ENCODE peak calls at places on chromosomes 5 and 9, in five cellular contexts. One of them, this sample, is unnamed.

GRCh38 chr9:127122176-127123151 is at the start of gene ANGPTL2:
- DNase-seq in transverse colon: peak; percentile 78
- DNase-seq in fibroblast of lung: peak; percentile 94
- DNase-seq in heart right ventricle: peak; percentile 93
- DNase-seq in hepatocyte: peak; percentile 93
- DNase-seq in this sample: peak; percentile 97

GRCh38 chr5:118888556-118888955 is 99.8 kb downstream of the DTWD2 start:
- DNase-seq in heart right ventricle: no peak
- DNase-seq in transverse colon: no peak
- DNase-seq in hepatocyte: no peak
- DNase-seq in fibroblast of lung: no peak
- DNase-seq in this sample: no peak

GRCh38 chr5:111083323-111083722 is 8.8 kb upstream of the WDR36 start:
- DNase-seq in hepatocyte: no peak
- DNase-seq in heart right ventricle: no peak
- DNase-seq in transverse colon: no peak
- DNase-seq in fibroblast of lung: no peak
- DNase-seq in this sample: no peak

GRCh38 chr5:140324041-140324833 is 21.3 kb upstream of the PFDN1 start:
- DNase-seq in hepatocyte: no peak
- DNase-seq in heart right ventricle: no peak
- DNase-seq in transverse colon: no peak
- DNase-seq in fibroblast of lung: peak; percentile 50
- DNase-seq in this sample: peak; percentile 47

GRCh38 chr9:114606597-114607207 is 4.4 kb upstream of the TMEM268 start:
- DNase-seq in fibroblast of lung: peak; percentile 85
- DNase-seq in heart right ventricle: peak; percentile 51
- DNase-seq in transverse colon: no peak
- DNase-seq in hepatocyte: peak; percentile 48
- DNase-seq in this sample: peak; percentile 90

GRCh38 chr5:91269198-91269597 is 113.9 kb downstream of the ARRDC3 start:
- DNase-seq in hepatocyte: no peak
- DNase-seq in fibroblast of lung: no peak
- DNase-seq in heart right ventricle: no peak
- DNase-seq in transverse colon: no peak
- DNase-seq in this sample: no peak

GRCh38 chr9:134731497-134732391 is 90.1 kb downstream of the COL5A1 start:
- DNase-seq in heart right ventricle: no peak
- DNase-seq in transverse colon: no peak
- DNase-seq in hepatocyte: no peak
- DNase-seq in fibroblast of lung: no peak
- DNase-seq in this sample: no peak

GRCh38 chr5:95591490-95591901 is 28.4 kb upstream of the GPR150 start:
- DNase-seq in transverse colon: no peak
- DNase-seq in fibroblast of lung: peak; percentile 82
- DNase-seq in heart right ventricle: no peak
- DNase-seq in hepatocyte: no peak
- DNase-seq in this sample: peak; percentile 79

GRCh38 chr5:172798422-172799215 is 27.6 kb upstream of the DUSP1 start:
- DNase-seq in hepatocyte: no peak
- DNase-seq in fibroblast of lung: peak; percentile 95
- DNase-seq in transverse colon: peak; percentile 45
- DNase-seq in heart right ventricle: no peak
- DNase-seq in this sample: peak; percentile 91

GRCh38 chr9:112846528-112847488 is 43.9 kb downstream of the SLC46A2 start:
- DNase-seq in heart right ventricle: no peak
- DNase-seq in transverse colon: no peak
- DNase-seq in hepatocyte: no peak
- DNase-seq in fibroblast of lung: peak; percentile 79
- DNase-seq in this sample: peak; percentile 47

GRCh38 chr5:123549256-123549904 is 37.4 kb downstream of the CSNK1G3 start:
- DNase-seq in transverse colon: peak; percentile 34
- DNase-seq in hepatocyte: no peak
- DNase-seq in heart right ventricle: no peak
- DNase-seq in fibroblast of lung: no peak
- DNase-seq in this sample: no peak

GRCh38 chr5:151023047-151023615 is 2.7 kb downstream of the GPX3 start:
- DNase-seq in hepatocyte: no peak
- DNase-seq in heart right ventricle: peak; percentile 85
- DNase-seq in transverse colon: no peak
- DNase-seq in fibroblast of lung: peak; percentile 74
- DNase-seq in this sample: peak; percentile 39

DNA sequence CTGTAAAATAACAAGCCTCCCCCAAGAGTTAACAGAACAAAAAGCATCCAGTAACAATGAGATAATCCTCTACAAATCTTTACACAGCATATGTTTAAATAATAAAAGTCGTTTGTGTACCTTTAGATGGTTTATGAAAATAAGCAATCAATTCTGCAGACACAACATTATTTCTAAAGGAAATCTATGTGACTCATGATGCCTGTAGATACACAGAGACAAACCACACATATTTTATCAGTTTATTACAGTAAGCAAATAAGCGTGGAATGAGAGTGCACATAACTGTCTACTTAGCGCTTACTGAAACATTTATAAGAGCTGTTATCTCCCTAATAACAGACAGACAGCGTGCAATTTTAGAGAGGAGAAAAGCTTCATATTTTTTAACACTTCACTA is 243.6 kb downstream of the AP3B1 start:
- DNase-seq in transverse colon: no peak
- DNase-seq in heart right ventricle: no peak
- DNase-seq in fibroblast of lung: peak; percentile 72
- DNase-seq in hepatocyte: no peak
- DNase-seq in this sample: peak; percentile 26
- H3K4me3 ChIP-seq in transverse colon: no peak overlapping the region
- H3K4me3 ChIP-seq in heart right ventricle: no peak overlapping the region
- H3K4me3 ChIP-seq in fibroblast of lung: no peak overlapping the region
- H3K4me3 ChIP-seq in hepatocyte: no peak overlapping the region
- H3K4me3 ChIP-seq in this sample: no peak overlapping the region

GRCh38 chr9:68533678-68534077 is 7.0 kb downstream of the TMEM252 start:
- DNase-seq in fibroblast of lung: no peak
- DNase-seq in transverse colon: no peak
- DNase-seq in hepatocyte: peak; percentile 22
- DNase-seq in heart right ventricle: no peak
- DNase-seq in this sample: no peak

DNA sequence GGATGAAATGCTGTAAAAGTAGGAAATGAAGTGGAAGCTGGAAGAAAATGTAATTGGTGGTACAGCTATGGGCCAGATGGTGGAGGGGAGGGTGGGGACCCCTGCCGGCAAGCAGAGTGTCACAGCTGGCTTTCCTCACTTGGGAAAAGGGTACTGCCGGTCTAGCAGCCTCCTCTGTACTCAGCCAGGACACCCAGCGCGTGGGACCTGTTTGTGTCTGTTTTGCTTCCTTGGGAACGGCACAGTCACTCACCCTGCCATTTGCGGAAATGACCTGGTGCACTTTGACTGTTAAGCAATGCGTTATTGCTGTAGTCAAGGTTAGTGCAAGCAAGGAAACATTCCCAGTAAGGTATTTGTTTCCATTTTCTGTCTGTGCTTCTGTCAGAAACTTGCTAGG is 10.1 kb downstream of the TMEM252 start:
- DNase-seq in transverse colon: peak; percentile 85
- DNase-seq in heart right ventricle: peak; percentile 89
- DNase-seq in fibroblast of lung: no peak
- DNase-seq in hepatocyte: peak; percentile 77
- DNase-seq in this sample: no peak
- TF ChIP-seq CTCF in transverse colon: no peak
- TF ChIP-seq CTCF in heart right ventricle: no peak
- TF ChIP-seq CTCF in fibroblast of lung: peak; percentile 7
- TF ChIP-seq CTCF in hepatocyte: peak; percentile 9
- TF ChIP-seq CTCF in this sample: no peak

GRCh38 chr9:125889122-125889523 is 141.9 kb downstream of the PBX3 start:
- DNase-seq in transverse colon: no peak
- DNase-seq in hepatocyte: peak; percentile 18
- DNase-seq in heart right ventricle: peak; percentile 22
- DNase-seq in fibroblast of lung: peak; percentile 56
- DNase-seq in this sample: no peak

GRCh38 chr9:125883548-125883947 is 136.4 kb downstream of the PBX3 start:
- DNase-seq in hepatocyte: no peak
- DNase-seq in transverse colon: no peak
- DNase-seq in fibroblast of lung: peak; percentile 35
- DNase-seq in heart right ventricle: no peak
- DNase-seq in this sample: no peak

GRCh38 chr9:125886365-125886764 is 139.2 kb downstream of the PBX3 start:
- DNase-seq in transverse colon: no peak
- DNase-seq in fibroblast of lung: peak; percentile 30
- DNase-seq in hepatocyte: no peak
- DNase-seq in heart right ventricle: no peak
- DNase-seq in this sample: no peak

GRCh38 chr9:125888220-125888619 is 141.0 kb downstream of the PBX3 start:
- DNase-seq in hepatocyte: no peak
- DNase-seq in fibroblast of lung: peak; percentile 76
- DNase-seq in heart right ventricle: no peak
- DNase-seq in transverse colon: no peak
- DNase-seq in this sample: peak; percentile 72

DNA sequence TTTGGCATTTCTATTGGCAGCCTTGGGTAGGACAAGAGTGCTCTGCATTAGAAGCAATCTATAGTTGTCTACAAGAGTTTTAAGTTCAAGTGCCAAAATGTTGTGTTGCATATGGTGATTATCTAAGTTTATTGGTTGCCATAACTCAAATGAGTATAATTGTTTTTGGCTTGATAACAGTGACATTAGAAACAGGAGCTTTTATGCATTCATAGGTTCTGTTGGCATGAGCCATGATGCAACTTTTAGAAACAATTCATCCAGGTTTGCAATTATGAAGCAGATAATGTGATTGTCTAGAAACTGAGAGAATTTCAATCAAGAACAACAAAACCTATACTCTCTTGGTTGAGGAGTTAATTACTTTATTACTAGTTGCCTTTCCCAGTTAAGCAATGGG is 137.0 kb downstream of the PBX3 start:
- DNase-seq in heart right ventricle: no peak
- DNase-seq in transverse colon: no peak
- DNase-seq in fibroblast of lung: no peak
- DNase-seq in hepatocyte: no peak
- DNase-seq in this sample: no peak
- H3K4me3 ChIP-seq in heart right ventricle: no peak overlapping the region
- H3K4me3 ChIP-seq in transverse colon: no peak overlapping the region
- H3K4me3 ChIP-seq in fibroblast of lung: no peak overlapping the region
- H3K4me3 ChIP-seq in hepatocyte: no peak overlapping the region
- H3K4me3 ChIP-seq in this sample: no peak overlapping the region

DNA sequence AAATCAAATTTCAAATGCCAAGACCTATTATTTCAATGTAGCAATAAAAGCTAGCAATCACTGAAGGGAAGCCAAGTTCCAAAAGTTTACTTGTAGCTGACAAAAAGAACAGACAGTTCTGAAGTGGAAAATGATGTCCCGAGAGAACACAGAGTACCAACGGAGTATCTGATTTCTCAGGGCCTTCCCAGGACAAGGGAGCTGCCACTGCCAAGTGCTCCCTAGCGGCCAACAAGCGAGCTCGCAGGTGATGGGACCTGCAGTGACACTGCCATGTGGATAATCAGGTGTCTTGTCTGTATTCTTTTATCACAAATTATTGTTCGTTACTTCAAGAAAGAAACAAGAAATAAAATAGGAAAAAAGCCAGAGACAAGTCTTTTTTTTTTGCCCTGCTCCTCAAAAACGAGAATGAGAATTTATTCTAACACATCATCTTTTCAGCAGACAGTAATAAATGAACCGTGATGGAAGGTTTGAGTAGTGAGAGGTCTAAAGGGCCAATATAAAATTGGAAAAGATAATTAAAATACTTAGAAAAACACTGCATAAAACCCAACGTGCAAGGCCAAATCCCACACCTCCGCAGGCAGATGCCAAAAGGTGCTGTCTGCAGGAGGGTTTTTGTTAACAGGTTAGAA is 159.4 kb downstream of the MYO10 start:
- DNase-seq in transverse colon: no peak
- DNase-seq in heart right ventricle: peak; percentile 8
- DNase-seq in hepatocyte: peak; percentile 66
- DNase-seq in fibroblast of lung: no peak
- DNase-seq in this sample: peak; percentile 22
- TF ChIP-seq CTCF in transverse colon: no peak
- TF ChIP-seq CTCF in heart right ventricle: peak; percentile 28
- TF ChIP-seq CTCF in hepatocyte: peak; percentile 38
- TF ChIP-seq CTCF in fibroblast of lung: peak; percentile 26
- TF ChIP-seq CTCF in this sample: peak; percentile 8

GRCh38 chr5:160174780-160175437 is 54.4 kb upstream of the FABP6 start:
- DNase-seq in hepatocyte: no peak
- DNase-seq in heart right ventricle: no peak
- DNase-seq in fibroblast of lung: peak; percentile 22
- DNase-seq in transverse colon: no peak
- DNase-seq in this sample: no peak
- H3K4me3 ChIP-seq in hepatocyte: no peak overlapping the region
- H3K4me3 ChIP-seq in heart right ventricle: no peak overlapping the region
- H3K4me3 ChIP-seq in fibroblast of lung: no peak overlapping the region
- H3K4me3 ChIP-seq in transverse colon: no peak overlapping the region
- H3K4me3 ChIP-seq in this sample: no peak overlapping the region

GRCh38 chr9:136796238-136796774 is at the start of gene CCDC183:
- DNase-seq in fibroblast of lung: no peak
- DNase-seq in heart right ventricle: no peak
- DNase-seq in transverse colon: no peak
- DNase-seq in hepatocyte: no peak
- DNase-seq in this sample: no peak

GRCh38 chr9:136799854-136800657 is 3.9 kb downstream of the CCDC183 start:
- DNase-seq in hepatocyte: peak; percentile 97
- DNase-seq in heart right ventricle: peak; percentile 77
- DNase-seq in fibroblast of lung: peak; percentile 42
- DNase-seq in transverse colon: peak; percentile 97
- DNase-seq in this sample: peak; percentile 71

GRCh38 chr9:136802321-136802720 is 5.4 kb upstream of the RABL6 start:
- DNase-seq in heart right ventricle: no peak
- DNase-seq in fibroblast of lung: no peak
- DNase-seq in transverse colon: no peak
- DNase-seq in hepatocyte: no peak
- DNase-seq in this sample: no peak

GRCh38 chr9:136798708-136799078 is 2.6 kb downstream of the CCDC183 start:
- DNase-seq in fibroblast of lung: no peak
- DNase-seq in heart right ventricle: no peak
- DNase-seq in transverse colon: no peak
- DNase-seq in hepatocyte: no peak
- DNase-seq in this sample: no peak

GRCh38 chr9:136799079-136799853 is 3.1 kb downstream of the CCDC183 start:
- DNase-seq in hepatocyte: peak; percentile 79
- DNase-seq in fibroblast of lung: no peak
- DNase-seq in transverse colon: peak; percentile 83
- DNase-seq in heart right ventricle: no peak
- DNase-seq in this sample: no peak
- TF ChIP-seq CTCF in hepatocyte: no peak
- TF ChIP-seq CTCF in fibroblast of lung: no peak
- TF ChIP-seq CTCF in transverse colon: no peak
- TF ChIP-seq CTCF in heart right ventricle: no peak
- TF ChIP-seq CTCF in this sample: no peak

This sample was measured in foreskin fibroblast.